ENCODE peak calls at places on chromosomes 4 and X, in five cellular contexts. V is H4, Z is Ammon's horn, F is NAMALWA, H is myocyte. J is an unnamed sample.

GRCh38 chr4:81470456-81471327 is 1.0 kb downstream of the RASGEF1B start:
- DNase-seq in H (peak; percentile 9), F (peak; percentile 91), V (no peak), Z (peak; percentile 73), J (peak; percentile 53)

GRCh38 chrX:49695276-49696180 is at the start of gene PAGE1:
- DNase-seq in V (no peak), F (no peak), Z (no peak), H (no peak), J (no peak)

GRCh38 chrX:43868791-43869190 is 13.5 kb downstream of the MAOB start:
- DNase-seq in H (no peak), F (no peak), V (no peak), Z (no peak), J (no peak)

GRCh38 chr4:1325176-1325480 is 21.9 kb upstream of the UVSSA start:
- DNase-seq in Z (no peak), H (no peak), F (no peak), V (no peak), J (no peak)

GRCh38 chr4:184649971-184650855 is 675 bp downstream of the PRIMPOL start:
- DNase-seq in V (no peak), F (peak; percentile 44), Z (peak; percentile 55), H (peak; percentile 59), J (no peak)

GRCh38 chr4:4969298-4969697 is 50.0 kb downstream of the CYTL1 start:
- DNase-seq in V (peak; percentile 33), Z (no peak), H (peak; percentile 38), F (no peak), J (no peak)

GRCh38 chrX:28625223-28625622 is 38.0 kb downstream of the IL1RAPL1 start:
- DNase-seq in V (no peak), H (no peak), F (no peak), Z (no peak), J (no peak)

GRCh38 chr4:146495277-146495676 is 26.5 kb downstream of the SLC10A7 start:
- DNase-seq in V (no peak), F (no peak), Z (no peak), H (no peak), J (no peak)

GRCh38 chr4:92305878-92306520 is 2.2 kb downstream of the GRID2 start:
- DNase-seq in V (no peak), H (no peak), F (no peak), Z (peak; percentile 39), J (no peak)

GRCh38 chr4:156970501-156971167 is 965 bp downstream of the PDGFC start:
- DNase-seq in F (no peak), V (peak; percentile 34), Z (peak; percentile 75), H (peak; percentile 83), J (no peak)

GRCh38 chr4:169621754-169622481 is 1.5 kb downstream of the CLCN3 start:
- DNase-seq in V (peak; percentile 85), F (peak; percentile 69), H (peak; percentile 30), Z (no peak), J (peak; percentile 53)

GRCh38 chrX:36961590-36961989 is 46.6 kb upstream of the FAM47C start:
- DNase-seq in F (no peak), H (no peak), V (peak; percentile 37), Z (peak; percentile 4), J (no peak)

GRCh38 chrX:130994671-130995070 is 63.5 kb upstream of the ARHGAP36 start:
- DNase-seq in H (peak; percentile 11), F (peak; percentile 43), Z (peak; percentile 3), V (peak; percentile 10), J (no peak)

GRCh38 chr4:131644619-131645018 is 1504.5 kb upstream of the PCDH10 start:
- DNase-seq in V (peak; percentile 24), H (no peak), F (no peak), Z (no peak), J (no peak)

GRCh38 chr4:109359040-109359646 is 56.7 kb upstream of the COL25A1 start:
- DNase-seq in H (peak; percentile 5), V (no peak), Z (no peak), F (no peak), J (peak; percentile 8)

GRCh38 chrX:83469551-83469950 is 38.5 kb upstream of the POU3F4 start:
- DNase-seq in Z (peak; percentile 39), F (peak; percentile 68), H (no peak), V (peak; percentile 12), J (peak; percentile 27)

GRCh38 chr4:186553717-186554116 is 1.6 kb downstream of the MTNR1A start:
- DNase-seq in F (no peak), Z (no peak), V (no peak), H (no peak), J (no peak)

GRCh38 chr4:110926841-110927400 is 304.0 kb upstream of the PITX2 start:
- DNase-seq in V (no peak), F (no peak), H (no peak), Z (no peak), J (no peak)

GRCh38 chr4:2733001-2733843 is 22.9 kb downstream of the TNIP2 start:
- DNase-seq in V (peak; percentile 3), Z (no peak), H (no peak), F (no peak), J (no peak)

GRCh38 chr4:98170035-98170434 is 26.8 kb upstream of the STPG2 start:
- DNase-seq in Z (no peak), H (no peak), F (no peak), V (no peak), J (no peak)

GRCh38 chrX:48589482-48590162 is 7.7 kb upstream of the WDR13 start:
- DNase-seq in H (no peak), V (no peak), F (no peak), Z (no peak), J (no peak)

J was measured in CD4-positive, CD25-positive, alpha-beta regulatory T cell.